ENCODE peak calls at places on chromosomes 13 and 19, in five cellular contexts. J is A549, Q is stomach, Z is tibial nerve, I is esophagus muscularis mucosa. L is an unnamed sample.

GRCh38 chr13:84994582-84994981 is 804.6 kb downstream of the SLITRK6 start:
- DNase-seq in I (no peak), Z (no peak), J (peak), Q (no peak), L (no peak)

GRCh38 chr13:50942630-50943311 is 33.2 kb downstream of the RNASEH2B start:
- DNase-seq in Q (no peak), J (no peak), I (no peak), Z (no peak), L (no peak)

GRCh38 chr19:41657157-41657556 is 30.3 kb upstream of the CEACAM4 start:
- DNase-seq in Z (no peak), I (no peak), J (no peak), Q (no peak), L (no peak)

GRCh38 chr19:13965926-13966683 is 13.8 kb downstream of the DCAF15 start:
- DNase-seq in Q (no peak), I (no peak), Z (no peak), J (no peak), L (no peak)

GRCh38 chr13:80783926-80784325 is 443.0 kb upstream of the SPRY2 start:
- DNase-seq in I (no peak), Z (no peak), Q (no peak), J (no peak), L (no peak)

GRCh38 chr13:47708386-47708785 is 292.7 kb downstream of the SUCLA2 start:
- DNase-seq in J (peak), Z (no peak), Q (no peak), I (no peak), L (no peak)

GRCh38 chr19:10871711-10872550 is 578 bp downstream of the CARM1 start:
- DNase-seq in J (no peak), Z (no peak), I (no peak), Q (peak), L (peak)

GRCh38 chr19:49712397-49712859 is 21.5 kb downstream of the CPT1C start:
- DNase-seq in I (no peak), Z (no peak), J (peak), Q (no peak), L (no peak)

GRCh38 chr13:112248406-112248760 is 127.8 kb upstream of the SPACA7 start:
- DNase-seq in Z (no peak), I (peak), J (no peak), Q (no peak), L (no peak)

GRCh38 chr19:10189631-10190425 is 4.9 kb downstream of the DNMT1 start:
- DNase-seq in J (no peak), Q (no peak), I (no peak), Z (no peak), L (no peak)

GRCh38 chr19:1213391-1214286 is 8.1 kb downstream of the STK11 start:
- DNase-seq in J (no peak), Q (peak), Z (no peak), I (no peak), L (peak)

GRCh38 chr19:38649305-38650179 is 2.1 kb downstream of the ACTN4 start:
- DNase-seq in Z (no peak), I (no peak), Q (peak), J (peak), L (peak)

GRCh38 chr13:94173312-94173854 is 306.1 kb downstream of the DCT start:
- DNase-seq in Q (no peak), J (no peak), I (no peak), Z (no peak), L (no peak)

GRCh38 chr13:44903596-44903995 is 85.7 kb downstream of the NUFIP1 start:
- DNase-seq in Q (peak), Z (peak), J (no peak), I (peak), L (peak)

GRCh38 chr13:29509999-29510586 is 85.4 kb downstream of the SLC7A1 start:
- DNase-seq in Z (no peak), Q (no peak), I (no peak), J (no peak), L (no peak)

GRCh38 chr13:50152224-50152623 is 137.0 kb downstream of the KCNRG start:
- DNase-seq in J (no peak), Z (no peak), Q (no peak), I (no peak), L (no peak)

GRCh38 chr13:25882732-25883357 is 169.0 kb downstream of the SHISA2 start:
- DNase-seq in Q (no peak), Z (no peak), J (no peak), I (no peak), L (no peak)

GRCh38 chr13:25881946-25882574 is 169.8 kb downstream of the SHISA2 start:
- DNase-seq in I (no peak), Q (no peak), Z (no peak), J (no peak), L (no peak)

GRCh38 chr13:25879466-25879865 is 172.3 kb downstream of the SHISA2 start:
- DNase-seq in Z (no peak), I (no peak), Q (no peak), J (no peak), L (no peak)

GRCh38 chr13:25885418-25885817 is 166.4 kb downstream of the SHISA2 start:
- DNase-seq in Q (no peak), J (no peak), I (no peak), Z (no peak), L (no peak)

DNA sequence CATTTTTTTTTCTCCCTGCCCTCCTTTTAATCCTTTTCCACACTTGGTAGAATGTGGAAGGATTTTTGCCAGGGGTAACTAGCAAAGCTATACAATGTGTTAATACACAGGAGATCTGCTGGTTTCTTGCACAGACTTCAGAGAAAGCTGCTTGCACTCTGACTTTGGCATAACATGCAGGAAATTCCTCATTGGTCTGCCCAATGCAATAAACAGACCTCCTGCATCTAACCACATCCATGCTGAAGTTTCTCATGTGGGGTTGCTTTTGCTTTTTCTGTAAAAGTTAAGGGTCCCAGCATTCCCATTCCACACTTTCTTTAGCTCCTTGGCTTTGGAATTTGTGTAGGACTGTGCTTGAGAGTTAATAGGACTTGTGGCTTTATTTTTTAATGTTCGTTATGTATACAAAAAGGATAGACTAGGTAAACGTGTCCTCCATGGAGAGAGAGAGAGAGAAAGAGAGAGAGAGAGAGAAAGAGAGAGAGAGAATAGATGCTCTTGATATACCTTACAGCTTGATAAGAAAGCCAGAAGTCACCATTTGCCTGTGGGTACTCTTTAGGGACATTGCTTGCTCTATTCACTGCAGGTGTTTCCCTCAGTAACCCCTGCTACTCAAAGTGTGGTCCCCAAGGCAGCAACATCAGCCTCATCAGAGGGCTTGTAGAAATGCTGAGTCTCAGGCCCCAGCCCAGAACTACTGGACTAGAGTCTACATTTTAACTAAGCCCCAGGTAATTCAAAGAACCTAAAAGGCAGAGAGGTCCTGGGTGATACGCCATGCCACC is 170.5 kb downstream of the SHISA2 start:
- DNase-seq in J (no peak), Z (no peak), Q (no peak), I (no peak), L (no peak)
- H3K4me3 ChIP-seq in J (no peak), Z (no peak), Q (no peak), I (no peak), L (no peak)

GRCh38 chr19:12788682-12789097 is 2.6 kb upstream of the JUNB start:
- DNase-seq in Q (peak), J (peak), Z (no peak), I (no peak), L (peak)
- TF ChIP-seq EP300 in Q (no peak), J (peak), Z (no peak), I (no peak), L (no peak)

GRCh38 chr13:95552208-95552538 is 347 bp upstream of the CLDN10 start:
- DNase-seq in I (no peak), Z (no peak), Q (no peak), J (no peak), L (no peak)

GRCh38 chr13:95552539-95553270 is at the start of gene CLDN10:
- DNase-seq in I (no peak), Z (no peak), J (peak), Q (no peak), L (peak)

GRCh38 chr13:95553614-95554385 is 1.3 kb downstream of the CLDN10 start:
- DNase-seq in Z (no peak), J (no peak), Q (no peak), I (no peak), L (peak)

GRCh38 chr13:95556981-95557380 is 4.5 kb downstream of the CLDN10 start:
- DNase-seq in Z (no peak), Q (no peak), I (no peak), J (no peak), L (no peak)

DNA sequence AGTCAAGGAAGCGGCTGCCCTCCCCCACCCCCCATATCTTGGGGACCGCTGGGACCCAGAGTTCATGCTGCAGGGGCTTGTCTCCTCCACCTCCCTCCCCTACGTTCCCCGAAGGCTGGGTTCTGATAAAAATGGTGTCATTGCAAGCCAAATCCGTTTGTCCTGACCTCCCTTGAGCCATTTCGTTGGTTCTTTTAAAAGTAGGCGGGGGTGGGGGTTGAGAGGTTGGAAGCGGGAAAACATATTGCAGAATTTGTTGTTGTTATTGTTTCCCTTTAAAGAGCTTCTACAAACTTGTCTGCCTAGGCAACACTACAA is 710 bp downstream of the CLDN10 start:
- DNase-seq in Q (no peak), J (no peak), Z (no peak), I (no peak), L (no peak)
- H3K4me3 ChIP-seq in Q (peak), J (no peak), Z (no peak), I (no peak), L (no peak)

GRCh38 chr19:35162471-35163326 is 8.2 kb downstream of the FXYD5 start:
- DNase-seq in Z (no peak), Q (no peak), I (no peak), J (no peak), L (no peak)
- TF ChIP-seq EP300 in Z (no peak), Q (no peak), I (no peak), J (no peak), L (no peak)